ENCODE peak calls at places on chromosome 18, in six cellular contexts. B is fibroblast of lung, S is KG1, U is fibroblast of the aortic adventitia, D is GM12878, X is H54. J is an unnamed sample.

GRCh38 chr18:38747153-38747552 is 1181.6 kb upstream of the CELF4 start:
- DNase-seq in B (no peak), S (no peak), U (no peak), D (no peak), X (no peak), J (no peak)

GRCh38 chr18:70289351-70290330 is 796 bp downstream of the SOCS6 start:
- DNase-seq in B (peak), S (no peak), U (peak), D (no peak), X (no peak), J (peak)

GRCh38 chr18:75216212-75216925 is 5.8 kb downstream of the TSHZ1 start:
- DNase-seq in B (no peak), S (no peak), U (no peak), D (no peak), X (no peak), J (no peak)

GRCh38 chr18:58813090-58813489 is 51.6 kb upstream of the ZNF532 start:
- DNase-seq in B (no peak), S (no peak), U (no peak), D (no peak), X (no peak), J (no peak)

GRCh38 chr18:54296017-54296416 is 26.7 kb downstream of the POLI start:
- DNase-seq in B (peak), S (no peak), U (peak), D (no peak), X (no peak), J (no peak)

GRCh38 chr18:49819768-49820662 is 6.7 kb upstream of the ACAA2 start:
- DNase-seq in B (no peak), S (peak), U (no peak), D (no peak), X (no peak), J (no peak)

GRCh38 chr18:41744664-41745063 is 210.4 kb upstream of the PIK3C3 start:
- DNase-seq in B (peak), S (no peak), U (no peak), D (no peak), X (no peak), J (no peak)

GRCh38 chr18:55497825-55498403 is 90.1 kb downstream of the TCF4 start:
- DNase-seq in B (no peak), S (no peak), U (no peak), D (no peak), X (no peak), J (no peak)

GRCh38 chr18:8625693-8626092 is 16.5 kb downstream of the RAB12 start:
- DNase-seq in B (no peak), S (no peak), U (no peak), D (no peak), X (no peak), J (no peak)

GRCh38 chr18:79870369-79871025 is 72.8 kb downstream of the KCNG2 start:
- DNase-seq in B (no peak), S (no peak), U (no peak), D (no peak), X (no peak), J (no peak)

GRCh38 chr18:11176416-11176815 is 27.0 kb upstream of the PIEZO2 start:
- DNase-seq in B (no peak), S (no peak), U (peak), D (no peak), X (peak), J (no peak)

GRCh38 chr18:2641638-2642037 is 13.9 kb upstream of the SMCHD1 start:
- DNase-seq in B (peak), S (no peak), U (peak), D (peak), X (peak), J (no peak)

GRCh38 chr18:3605562-3606443 is 155.8 kb downstream of the TGIF1 start:
- DNase-seq in B (peak), S (peak), U (peak), D (no peak), X (no peak), J (peak)

GRCh38 chr18:63961430-63961980 is 8.4 kb upstream of the SERPINB8 start:
- DNase-seq in B (no peak), S (no peak), U (no peak), D (no peak), X (no peak), J (no peak)

J was measured in GDM1.